ENCODE peak calls at places on chromosomes 2 and 18, in nine cellular contexts. T is H1, S is tibial artery, P is thoracic aorta, F is aorta, W is astrocyte, N is fibroblast of lung, V is endothelial cell of umbilical vein, U is K562. L is an unnamed sample.

GRCh38 chr2:126657146-126657635 is 1.2 kb downstream of the GYPC start:
- DNase-seq in T (no peak), S (peak; percentile 92), P (no peak), F (peak; percentile 82), W (peak; percentile 84), N (peak; percentile 99), V (no peak), U (peak; percentile 35), L (peak; percentile 63)

GRCh38 chr2:102070058-102070642 is 72.4 kb upstream of the IL1R1 start:
- DNase-seq in T (no peak), S (peak; percentile 96), P (peak; percentile 78), F (peak; percentile 94), W (peak; percentile 55), N (peak; percentile 97), V (no peak), U (peak; percentile 33), L (peak; percentile 90)

GRCh38 chr2:231227309-231228162 is 29.1 kb downstream of the ARMC9 start:
- DNase-seq in T (no peak), S (peak; percentile 73), P (peak; percentile 52), F (no peak), W (peak; percentile 53), N (peak; percentile 83), V (peak; percentile 68), U (peak; percentile 72), L (peak; percentile 74)

GRCh38 chr2:170467568-170468422 is 247.3 kb upstream of the SP5 start:
- DNase-seq in T (no peak), S (no peak), P (no peak), F (no peak), W (no peak), N (no peak), V (no peak), U (no peak), L (no peak)

GRCh38 chr2:145740302-145740701 is 1220.4 kb upstream of the ZEB2 start:
- DNase-seq in T (no peak), S (no peak), P (no peak), F (no peak), W (peak; percentile 67), N (no peak), V (peak; percentile 66), U (no peak), L (no peak)

GRCh38 chr2:210476194-210477128 is at the start of gene LANCL1:
- DNase-seq in T (peak; percentile 86), S (peak; percentile 95), P (peak; percentile 70), F (peak; percentile 97), W (peak; percentile 75), N (peak; percentile 87), V (peak; percentile 89), U (peak; percentile 88), L (peak; percentile 93)

GRCh38 chr2:129755786-129756185 is 223.7 kb upstream of the RAB6C start:
- DNase-seq in T (no peak), S (peak; percentile 28), P (no peak), F (no peak), W (no peak), N (no peak), V (no peak), U (no peak), L (no peak)

GRCh38 chr2:200786423-200786822 is 25.3 kb upstream of the BZW1 start:
- DNase-seq in T (no peak), S (no peak), P (no peak), F (no peak), W (peak; percentile 69), N (peak; percentile 89), V (peak; percentile 78), U (no peak), L (no peak)

GRCh38 chr2:216672996-216673395 is 22.4 kb downstream of the IGFBP5 start:
- DNase-seq in T (no peak), S (no peak), P (no peak), F (no peak), W (no peak), N (no peak), V (no peak), U (no peak), L (no peak)

GRCh38 chr2:18398833-18399232 is 161.6 kb downstream of the RDH14 start:
- DNase-seq in T (no peak), S (no peak), P (no peak), F (no peak), W (no peak), N (peak; percentile 61), V (no peak), U (no peak), L (no peak)

GRCh38 chr2:240129311-240129710 is 6.8 kb downstream of the COPS9 start:
- DNase-seq in T (no peak), S (peak; percentile 39), P (no peak), F (peak; percentile 15), W (no peak), N (no peak), V (no peak), U (no peak), L (no peak)

GRCh38 chr2:73494031-73494430 is 108.4 kb downstream of the ALMS1 start:
- DNase-seq in T (no peak), S (no peak), P (no peak), F (no peak), W (peak; percentile 72), N (no peak), V (no peak), U (no peak), L (no peak)

GRCh38 chr2:215356948-215357461 is 45.1 kb downstream of the ATIC start:
- DNase-seq in T (no peak), S (no peak), P (no peak), F (no peak), W (no peak), N (peak; percentile 71), V (no peak), U (no peak), L (no peak)

GRCh38 chr2:184210329-184210728 is 388.0 kb upstream of the ZNF804A start:
- DNase-seq in T (no peak), S (no peak), P (no peak), F (no peak), W (no peak), N (no peak), V (no peak), U (no peak), L (no peak)

GRCh38 chr2:47905454-47906260 is 641 bp downstream of the FBXO11 start:
- DNase-seq in T (peak; percentile 64), S (peak; percentile 79), P (peak; percentile 14), F (peak; percentile 85), W (peak; percentile 47), N (peak; percentile 63), V (peak; percentile 55), U (peak; percentile 50), L (peak; percentile 66)

GRCh38 chr2:140567734-140568133 is 1563.1 kb downstream of the LRP1B start:
- DNase-seq in T (no peak), S (no peak), P (no peak), F (no peak), W (peak; percentile 47), N (peak; percentile 25), V (no peak), U (no peak), L (no peak)

GRCh38 chr18:79924814-79925655 is 26.4 kb downstream of the SLC66A2 start:
- DNase-seq in T (peak; percentile 38), S (peak; percentile 42), P (no peak), F (peak; percentile 51), W (no peak), N (no peak), V (no peak), U (no peak), L (peak; percentile 85)

GRCh38 chr2:60533114-60534033 is 20.1 kb downstream of the BCL11A start:
- DNase-seq in T (no peak), S (no peak), P (no peak), F (no peak), W (peak; percentile 75), N (peak; percentile 64), V (no peak), U (no peak), L (no peak)

GRCh38 chr2:164000171-164000570 is 264.4 kb upstream of the FIGN start:
- DNase-seq in T (no peak), S (no peak), P (no peak), F (no peak), W (peak; percentile 75), N (peak; percentile 36), V (no peak), U (no peak), L (no peak)
- H3K9me3 ChIP-seq in T (no peaks in the 10 kb centered on the region), S (no peaks in the 10 kb centered on the region), P (no peaks in the 10 kb centered on the region), F (no peaks in the 10 kb centered on the region), W (no peaks in the 10 kb centered on the region), N (no peaks in the 10 kb centered on the region), V (no peaks in the 10 kb centered on the region), U (no peaks in the 10 kb centered on the region), L (no peaks in the 10 kb centered on the region)

GRCh38 chr2:68824831-68825230 is 46.4 kb downstream of the BMP10 start:
- DNase-seq in T (no peak), S (no peak), P (no peak), F (peak; percentile 80), W (peak; percentile 79), N (peak; percentile 81), V (no peak), U (no peak), L (no peak)
- H3K4me1 ChIP-seq in T (no peaks in the 10 kb centered on the region), S (no peaks in the 10 kb centered on the region), P (peaks cover 18% of the 10 kb centered on the region), F (peaks cover 3% of the 10 kb centered on the region), W (peaks cover 12% of the 10 kb centered on the region), N (peaks cover 14% of the 10 kb centered on the region), V (peaks cover 15% of the 10 kb centered on the region), U (peaks cover 17% of the 10 kb centered on the region), L (peaks cover 18% of the 10 kb centered on the region)

GRCh38 chr18:35247412-35248249 is 6.8 kb downstream of the ZNF397 start:
- DNase-seq in T (no peak), S (no peak), P (no peak), F (no peak), W (no peak), N (no peak), V (no peak), U (no peak), L (no peak)
- H3K9me3 ChIP-seq in T (no peaks in the 10 kb centered on the region), S (no peaks in the 10 kb centered on the region), P (no peaks in the 10 kb centered on the region), F (no peaks in the 10 kb centered on the region), W (peaks cover 61% of the 10 kb centered on the region), N (peaks cover 3% of the 10 kb centered on the region), V (peaks cover 10% of the 10 kb centered on the region), U (peaks cover 14% of the 10 kb centered on the region), L (no peaks in the 10 kb centered on the region)

DNA sequence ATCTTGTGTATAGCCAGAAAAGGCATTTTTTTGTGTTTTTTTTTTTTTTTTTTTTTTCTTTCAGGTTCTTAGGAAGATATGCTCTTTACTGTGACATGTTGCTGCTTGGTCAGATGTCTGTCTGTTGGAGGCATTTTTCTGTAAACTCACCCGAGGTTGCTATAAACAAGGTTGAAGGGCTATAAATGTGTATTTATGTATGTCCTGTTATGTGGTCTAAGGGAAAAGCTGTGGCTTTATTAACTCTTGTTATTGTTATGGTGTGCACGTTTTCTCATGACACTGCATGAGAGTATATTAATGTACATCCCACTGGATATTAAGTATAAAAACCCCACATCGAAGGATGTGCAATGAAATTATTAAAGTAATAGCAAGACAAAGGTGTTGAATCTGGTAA is 102.0 kb downstream of the ZNF532 start:
- DNase-seq in T (no peak), S (no peak), P (no peak), F (no peak), W (no peak), N (no peak), V (no peak), U (no peak), L (no peak)
- H3K4me1 ChIP-seq in T (no peaks in the 10 kb centered on the region), S (no peaks in the 10 kb centered on the region), P (peaks cover 23% of the 10 kb centered on the region), F (no peaks in the 10 kb centered on the region), W (peaks cover 5% of the 10 kb centered on the region), N (no peaks in the 10 kb centered on the region), V (no peaks in the 10 kb centered on the region), U (no peaks in the 10 kb centered on the region), L (peaks cover 5% of the 10 kb centered on the region)